ENCODE peak calls at places on chromosomes 3 and 15, in eight cellular contexts. C is neuronal stem cell, L is psoas muscle, U is A549, Z is mammary epithelial cell, W is fibroblast of lung, K is transverse colon, R is HCT116. N is an unnamed sample.

GRCh38 chr15:32657198-32657886 is 15.8 kb downstream of the SCG5 start:
- DNase-seq in C (no peak), L (no peak), U (no peak), Z (peak; percentile 69), W (no peak), K (peak; percentile 18), R (no peak), N (no peak)

GRCh38 chr15:73865904-73866303 is 7.5 kb upstream of the TBC1D21 start:
- DNase-seq in C (no peak), L (no peak), U (no peak), Z (no peak), W (no peak), K (no peak), R (no peak), N (peak; percentile 49)

GRCh38 chr15:23441204-23441603 is 5.8 kb downstream of the GOLGA6L2 start:
- DNase-seq in C (no peak), L (no peak), U (no peak), Z (no peak), W (no peak), K (no peak), R (no peak), N (no peak)

GRCh38 chr15:68261980-68262379 is 15.6 kb upstream of the FEM1B start:
- DNase-seq in C (no peak), L (no peak), U (no peak), Z (no peak), W (no peak), K (no peak), R (no peak), N (no peak)

GRCh38 chr3:30729512-30729911 is 123.1 kb downstream of the TGFBR2 start:
- DNase-seq in C (no peak), L (no peak), U (no peak), Z (no peak), W (no peak), K (no peak), R (no peak), N (no peak)

GRCh38 chr15:79042213-79042928 is 48.2 kb downstream of the RASGRF1 start:
- DNase-seq in C (no peak), L (no peak), U (no peak), Z (no peak), W (no peak), K (no peak), R (no peak), N (no peak)

GRCh38 chr3:9142346-9142745 is 107.1 kb downstream of the SRGAP3 start:
- DNase-seq in C (no peak), L (no peak), U (no peak), Z (peak; percentile 41), W (no peak), K (no peak), R (no peak), N (no peak)

GRCh38 chr15:31212956-31213694 is 111.6 kb upstream of the TRPM1 start:
- DNase-seq in C (no peak), L (no peak), U (no peak), Z (no peak), W (no peak), K (no peak), R (no peak), N (no peak)

GRCh38 chr3:170703121-170703588 is 117.3 kb upstream of the SLC7A14 start:
- DNase-seq in C (no peak), L (no peak), U (no peak), Z (peak; percentile 82), W (peak; percentile 80), K (no peak), R (no peak), N (no peak)

GRCh38 chr3:46748160-46748559 is 30.5 kb upstream of the PRSS50 start:
- DNase-seq in C (no peak), L (no peak), U (no peak), Z (no peak), W (no peak), K (no peak), R (no peak), N (no peak)

GRCh38 chr3:150107429-150108175 is 136.9 kb upstream of the PFN2 start:
- DNase-seq in C (peak; percentile 26), L (no peak), U (no peak), Z (no peak), W (no peak), K (no peak), R (no peak), N (no peak)

GRCh38 chr3:150105886-150106612 is 135.4 kb upstream of the PFN2 start:
- DNase-seq in C (no peak), L (no peak), U (no peak), Z (no peak), W (no peak), K (no peak), R (no peak), N (no peak)

GRCh38 chr3:150104564-150104963 is 133.9 kb upstream of the PFN2 start:
- DNase-seq in C (no peak), L (no peak), U (no peak), Z (no peak), W (no peak), K (no peak), R (no peak), N (no peak)

GRCh38 chr3:150105025-150105424 is 134.3 kb upstream of the PFN2 start:
- DNase-seq in C (no peak), L (no peak), U (no peak), Z (no peak), W (no peak), K (no peak), R (no peak), N (no peak)

GRCh38 chr3:150106752-150107428 is 136.2 kb upstream of the PFN2 start:
- DNase-seq in C (peak; percentile 36), L (no peak), U (peak; percentile 74), Z (no peak), W (peak; percentile 84), K (no peak), R (no peak), N (no peak)
- H3K27ac ChIP-seq in C (peak overlapping the region; percentile 74), L (no peak overlapping the region), U (peak overlapping the region; percentile 12), Z (no peak overlapping the region), W (peak overlapping the region; percentile 75), K (no peak overlapping the region), R (no peak overlapping the region), N (no peak overlapping the region)

DNA sequence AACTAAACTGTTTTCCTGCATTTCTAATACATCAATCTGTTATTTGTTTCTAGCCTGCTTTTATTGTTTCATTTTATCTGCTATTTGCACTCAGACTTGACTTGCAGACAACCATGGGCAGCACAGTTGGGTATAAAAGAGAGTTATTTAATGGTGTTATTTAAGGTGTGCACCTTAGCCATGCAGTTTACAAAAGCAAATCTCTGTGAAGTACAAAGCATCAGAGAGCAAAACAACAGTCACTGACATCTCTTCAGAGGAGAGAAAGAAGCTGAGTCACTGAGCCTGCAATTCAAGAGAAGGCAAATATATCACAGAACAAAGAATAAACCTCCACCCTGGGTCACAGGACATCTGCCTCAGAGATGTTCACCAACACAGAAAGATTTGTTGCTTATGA is 255.9 kb upstream of the ICE2 start:
- DNase-seq in C (no peak), L (no peak), U (no peak), Z (no peak), W (no peak), K (no peak), R (no peak), N (no peak)
- H3K27ac ChIP-seq in C (no peak overlapping the region), L (no peak overlapping the region), U (no peak overlapping the region), Z (no peak overlapping the region), W (no peak overlapping the region), K (no peak overlapping the region), R (no peak overlapping the region), N (no peak overlapping the region)

GRCh38 chr3:151085227-151085888 is at the start of gene MED12L:
- DNase-seq in C (peak; percentile 79), L (peak; percentile 79), U (peak; percentile 77), Z (peak; percentile 65), W (peak; percentile 70), K (peak; percentile 71), R (peak; percentile 45), N (no peak)

GRCh38 chr3:151087648-151088047 is 2.2 kb downstream of the MED12L start:
- DNase-seq in C (no peak), L (no peak), U (no peak), Z (no peak), W (no peak), K (no peak), R (no peak), N (no peak)

GRCh38 chr3:151085889-151086483 is 522 bp downstream of the MED12L start:
- DNase-seq in C (peak; percentile 57), L (peak; percentile 52), U (peak; percentile 30), Z (no peak), W (no peak), K (peak; percentile 10), R (no peak), N (no peak)

GRCh38 chr3:151084893-151085226 is 604 bp upstream of the MED12L start:
- DNase-seq in C (no peak), L (no peak), U (no peak), Z (no peak), W (no peak), K (no peak), R (no peak), N (no peak)

DNA sequence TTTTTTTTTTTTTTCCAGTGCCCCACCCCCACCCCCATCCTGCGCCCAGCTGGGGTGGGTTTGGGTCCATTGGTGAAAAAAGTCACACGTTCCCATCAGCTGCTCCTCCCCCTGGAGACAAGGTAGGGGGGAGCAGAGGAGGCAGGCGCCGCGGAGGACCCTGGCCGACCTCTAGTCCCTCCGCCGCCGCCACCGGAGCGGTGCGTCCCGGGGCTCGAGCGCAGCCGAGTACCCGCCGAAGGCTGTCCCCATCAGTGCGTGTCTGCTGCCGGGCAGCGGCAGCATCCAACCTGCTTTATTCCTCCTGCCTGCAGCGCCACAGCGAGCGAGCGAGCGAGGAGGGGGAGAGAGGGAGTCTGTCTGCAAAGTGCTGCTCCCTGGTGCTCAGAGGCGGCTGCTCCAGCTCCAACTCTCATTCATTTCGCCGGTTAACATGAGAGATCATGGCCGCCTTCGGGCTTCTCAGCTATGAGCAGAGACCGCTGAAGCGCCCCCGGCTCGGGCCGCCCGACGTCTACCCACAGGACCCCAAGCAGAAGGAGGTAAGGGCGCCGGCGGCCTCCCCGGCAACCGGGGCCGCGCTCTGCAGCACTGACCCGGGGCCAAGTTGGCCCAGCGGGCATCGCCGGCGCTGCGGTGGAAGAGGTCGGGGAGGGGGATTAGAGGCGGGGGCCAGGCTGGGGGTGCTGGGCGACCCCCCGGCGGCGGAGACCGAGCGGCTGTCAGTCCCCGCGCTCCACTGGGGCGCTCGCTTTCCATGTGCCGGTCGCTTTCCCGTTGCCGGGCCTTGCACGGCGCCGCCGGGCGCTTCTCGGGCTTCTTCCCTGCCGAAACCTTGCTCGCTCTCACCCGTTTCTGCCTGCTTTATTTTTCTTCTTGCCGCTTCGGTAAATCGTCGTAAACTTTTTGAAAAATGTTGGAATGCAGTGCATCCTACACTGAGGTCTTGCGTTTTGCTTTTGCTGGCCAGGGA is 1.3 kb downstream of the MED12L start:
- DNase-seq in C (peak; percentile 78), L (peak; percentile 77), U (peak; percentile 88), Z (peak; percentile 71), W (peak; percentile 84), K (peak; percentile 61), R (peak; percentile 22), N (peak; percentile 77)
- H3K27ac ChIP-seq in C (peak overlapping the region; percentile 83), L (no peak overlapping the region), U (peak overlapping the region; percentile 43), Z (no peak overlapping the region), W (no peak overlapping the region), K (peak overlapping the region; percentile 21), R (no peak overlapping the region), N (peak overlapping the region; percentile 34)

GRCh38 chr15:85284497-85284896 is 95.9 kb upstream of the AKAP13 start:
- DNase-seq in C (no peak), L (no peak), U (no peak), Z (no peak), W (no peak), K (peak; percentile 29), R (no peak), N (no peak)
- H3K27ac ChIP-seq in C (no peak overlapping the region), L (no peak overlapping the region), U (no peak overlapping the region), Z (no peak overlapping the region), W (no peak overlapping the region), K (no peak overlapping the region), R (no peak overlapping the region), N (no peak overlapping the region)

GRCh38 chr3:180836766-180837165 is 75.7 kb upstream of the FXR1 start:
- DNase-seq in C (no peak), L (no peak), U (no peak), Z (no peak), W (no peak), K (no peak), R (no peak), N (no peak)
- H3K27ac ChIP-seq in C (no peak overlapping the region), L (no peak overlapping the region), U (no peak overlapping the region), Z (no peak overlapping the region), W (no peak overlapping the region), K (no peak overlapping the region), R (no peak overlapping the region), N (no peak overlapping the region)